ENCODE peak calls at places on chromosome 19, in six cellular contexts. V, H, E, A, U and O are unnamed samples.

GRCh38 chr19:45812297-45812696 is 2.8 kb downstream of the RSPH6A start:
- DNase-seq in H (no peak), V (no peak), E (no peak), A (no peak), U (no peak), O (no peak)

GRCh38 chr19:45472557-45473365 is 5.0 kb downstream of the FOSB start:
- DNase-seq in U (no peak), V (peak; percentile 32), E (peak; percentile 26), H (no peak), A (no peak), O (no peak)

GRCh38 chr19:15432018-15432494 is 13.3 kb upstream of the AKAP8L start:
- DNase-seq in U (no peak), E (no peak), A (no peak), V (peak; percentile 21), H (peak; percentile 67), O (no peak)

GRCh38 chr19:21317821-21318220 is 11.4 kb downstream of the ZNF708 start:
- DNase-seq in E (no peak), U (no peak), H (no peak), A (no peak), V (no peak), O (no peak)

GRCh38 chr19:55165952-55166529 is 372 bp downstream of the DNAAF3 start:
- DNase-seq in A (no peak), V (peak; percentile 69), E (peak; percentile 45), H (peak; percentile 74), U (peak; percentile 32), O (no peak)

GRCh38 chr19:39413269-39413902 is 917 bp downstream of the PLEKHG2 start:
- DNase-seq in V (peak; percentile 36), H (peak; percentile 91), U (peak; percentile 61), A (no peak), E (peak; percentile 40), O (peak; percentile 59)

GRCh38 chr19:5028229-5028886 is 59.4 kb downstream of the KDM4B start:
- DNase-seq in A (no peak), V (no peak), H (no peak), E (no peak), U (no peak), O (no peak)

GRCh38 chr19:29665215-29665825 is at the start of gene PLEKHF1:
- DNase-seq in V (peak; percentile 94), U (peak; percentile 87), H (peak; percentile 95), E (peak; percentile 89), A (peak; percentile 86), O (peak; percentile 85)

GRCh38 chr19:58575183-58576041 is 2.3 kb upstream of the MZF1 start:
- DNase-seq in E (peak; percentile 90), H (peak; percentile 97), U (peak; percentile 84), A (peak; percentile 76), V (peak; percentile 91), O (peak; percentile 97)

GRCh38 chr19:2627319-2627829 is 75.1 kb downstream of the GNG7 start:
- DNase-seq in A (peak; percentile 41), H (peak; percentile 84), U (peak; percentile 88), V (peak; percentile 92), E (peak; percentile 99), O (peak; percentile 93)

GRCh38 chr19:13038306-13039210 is 43.3 kb downstream of the NFIX start:
- DNase-seq in H (no peak), A (no peak), V (no peak), E (no peak), U (no peak), O (no peak)

GRCh38 chr19:14048439-14049153 is 13.3 kb downstream of the PALM3 start:
- DNase-seq in U (no peak), E (peak; percentile 55), H (no peak), V (peak; percentile 61), A (no peak), O (no peak)

GRCh38 chr19:46503848-46504453 is 8.3 kb upstream of the PNMA8B start:
- DNase-seq in E (no peak), U (no peak), A (no peak), V (no peak), H (no peak), O (no peak)

GRCh38 chr19:40599331-40600085 is 1.7 kb upstream of the LTBP4 start:
- DNase-seq in H (no peak), V (no peak), U (no peak), E (no peak), A (no peak), O (peak; percentile 89)

GRCh38 chr19:18440936-18441803 is 3.2 kb upstream of the ISYNA1 start:
- DNase-seq in U (no peak), V (no peak), A (no peak), E (no peak), H (no peak), O (no peak)

GRCh38 chr19:801861-802496 is 4.7 kb downstream of the PTBP1 start:
- DNase-seq in H (peak; percentile 82), V (no peak), U (peak; percentile 48), E (peak; percentile 62), A (no peak), O (no peak)

GRCh38 chr19:18756896-18757295 is 34.2 kb downstream of the COMP start:
- DNase-seq in V (no peak), A (no peak), H (no peak), U (peak; percentile 54), E (no peak), O (no peak)

GRCh38 chr19:46844067-46844489 is 6.6 kb downstream of the AP2S1 start:
- DNase-seq in U (no peak), A (no peak), E (no peak), V (no peak), H (no peak), O (no peak)

GRCh38 chr19:3698386-3698950 is 1.8 kb downstream of the PIP5K1C start:
- DNase-seq in A (no peak), U (no peak), H (no peak), E (no peak), V (no peak), O (no peak)
- H3K4me3 ChIP-seq in A (peak overlapping the region; percentile 92), U (peak overlapping the region; percentile 99), H (peak overlapping the region; percentile 64), E (no peak overlapping the region), V (no peak overlapping the region), O (no peak overlapping the region)

GRCh38 chr19:48668761-48669160 is 4.1 kb downstream of the NTN5 start:
- DNase-seq in A (no peak), E (no peak), V (no peak), U (no peak), H (no peak), O (no peak)

GRCh38 chr19:48669903-48670668 is 2.7 kb downstream of the NTN5 start:
- DNase-seq in V (no peak), H (no peak), U (no peak), A (no peak), E (no peak), O (no peak)

GRCh38 chr19:48670699-48671455 is 1.9 kb downstream of the NTN5 start:
- DNase-seq in U (no peak), A (no peak), H (no peak), V (no peak), E (no peak), O (no peak)

GRCh38 chr19:48665786-48666185 is 7.0 kb downstream of the NTN5 start:
- DNase-seq in A (no peak), U (no peak), H (no peak), V (no peak), E (no peak), O (no peak)

GRCh38 chr19:48668332-48668731 is 4.5 kb downstream of the NTN5 start:
- DNase-seq in V (no peak), H (no peak), A (no peak), E (no peak), U (no peak), O (no peak)
- TF ChIP-seq CTCF in V (no peak), H (no peak), A (no peak), E (no peak), U (no peak), O (no peak)

GRCh38 chr19:10231624-10232228 is 595 bp upstream of the S1PR2 start:
- DNase-seq in A (no peak), V (no peak), H (no peak), U (no peak), E (no peak), O (no peak)

GRCh38 chr19:10230155-10230903 is 802 bp downstream of the S1PR2 start:
- DNase-seq in V (peak; percentile 26), A (peak; percentile 40), H (peak; percentile 80), E (peak; percentile 46), U (peak; percentile 57), O (peak; percentile 40)

GRCh38 chr19:10228925-10229324 is 2.2 kb downstream of the S1PR2 start:
- DNase-seq in U (no peak), A (no peak), H (no peak), V (peak; percentile 24), E (no peak), O (no peak)

GRCh38 chr19:10228393-10228792 is 2.7 kb downstream of the S1PR2 start:
- DNase-seq in H (no peak), E (no peak), V (no peak), U (no peak), A (no peak), O (no peak)

GRCh38 chr19:10230904-10231623 is at the start of gene S1PR2:
- DNase-seq in H (peak; percentile 92), A (peak; percentile 70), E (peak; percentile 69), V (peak; percentile 76), U (peak; percentile 73), O (peak; percentile 62)
- TF ChIP-seq POLR2A in H (peak; percentile 32), A (peak; percentile 22), E (no peak), V (peak; percentile 45), U (no peak), O (no peak)

DNA sequence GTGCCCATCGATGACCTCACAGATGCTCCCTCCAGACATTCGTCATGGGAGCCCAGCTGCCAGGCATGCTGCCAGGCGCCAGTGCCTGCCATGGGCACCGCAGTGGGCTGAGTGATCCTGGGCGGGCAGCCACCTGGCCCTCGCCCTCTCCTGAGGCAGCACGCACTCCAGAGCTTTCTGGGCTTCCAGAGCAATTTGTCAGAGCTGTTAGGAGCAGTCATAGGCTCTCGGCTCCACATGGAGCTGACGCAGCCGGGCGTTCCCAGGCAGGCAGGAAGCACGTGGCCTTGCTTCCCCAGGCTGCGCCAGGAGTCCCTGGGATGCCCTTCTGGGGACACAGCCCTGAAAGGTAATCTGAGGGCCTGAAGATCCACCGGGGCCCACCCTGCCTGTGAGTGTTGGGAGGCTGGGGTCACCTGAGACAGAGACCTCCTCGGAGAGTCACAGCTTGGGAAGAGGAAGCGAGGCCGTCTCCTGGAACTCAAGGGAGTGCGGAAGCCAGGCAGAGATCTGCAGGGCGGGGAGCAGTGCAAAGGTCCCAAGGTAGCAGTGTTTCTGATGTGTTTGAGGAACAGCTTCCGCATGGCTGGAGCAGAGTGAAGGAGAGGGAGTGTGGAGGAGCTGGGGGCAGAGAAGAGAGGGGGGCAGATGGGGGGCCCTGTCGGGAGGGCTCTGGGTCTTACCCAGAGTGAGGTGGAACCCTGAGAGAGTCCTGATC is 50.5 kb downstream of the DPF1 start:
- DNase-seq in E (peak; percentile 60), A (no peak), V (peak; percentile 72), H (no peak), U (peak; percentile 18), O (peak; percentile 92)
- H3K4me3 ChIP-seq in E (no peak overlapping the region), A (no peak overlapping the region), V (no peak overlapping the region), H (no peak overlapping the region), U (no peak overlapping the region), O (no peak overlapping the region)

GRCh38 chr19:51688665-51689571 is 4.2 kb upstream of the SPACA6 start:
- DNase-seq in A (peak; percentile 74), U (peak; percentile 85), V (peak; percentile 86), H (peak; percentile 97), E (peak; percentile 93), O (peak; percentile 97)
- TF ChIP-seq CTCF in A (no peak), U (peak; percentile 25), V (peak; percentile 45), H (no peak), E (peak; percentile 26), O (peak; percentile 8)